ENCODE peak calls at places on chromosomes 13 and 19, in ten cellular contexts. T is GM12878; J is lower lobe of right lung; G is mucosa of descending colon; L is cardiac muscle cell; V is GM23248; F is psoas muscle; O is PC-3; U is effector memory CD4-positive, alpha-beta T cell; N is breast epithelium. Y is an unnamed sample.
A peak's percentile ranks its signal among the peaks of the same experiment; 100 is the strongest.

GRCh38 chr13:113794086-113794485 is 35.1 kb downstream of the TMEM255B start:
- DNase-seq in T (no peak), J (no peak), G (no peak), L (no peak), V (no peak), F (no peak), O (no peak), U (no peak), N (no peak), Y (no peak)

GRCh38 chr13:44422755-44423643 is 49.4 kb downstream of the SERP2 start:
- DNase-seq in T (no peak), J (no peak), G (no peak), L (no peak), V (no peak), F (peak; percentile 30), O (no peak), U (no peak), N (no peak), Y (no peak)

GRCh38 chr19:46571495-46571894 is 29.6 kb upstream of the CALM3 start:
- DNase-seq in T (no peak), J (no peak), G (no peak), L (peak; percentile 23), V (peak; percentile 30), F (no peak), O (peak; percentile 38), U (no peak), N (no peak), Y (no peak)

GRCh38 chr19:23542562-23542961 is 144.4 kb downstream of the ZNF675 start:
- DNase-seq in T (no peak), J (no peak), G (no peak), L (no peak), V (no peak), F (no peak), O (no peak), U (no peak), N (no peak), Y (no peak)

GRCh38 chr13:24618219-24618955 is 61.8 kb upstream of the ATP12A start:
- DNase-seq in T (peak; percentile 40), J (no peak), G (no peak), L (no peak), V (no peak), F (no peak), O (no peak), U (peak; percentile 45), N (peak; percentile 21), Y (no peak)

GRCh38 chr13:41707192-41707858 is 250.0 kb downstream of the RGCC start:
- DNase-seq in T (no peak), J (no peak), G (no peak), L (no peak), V (peak; percentile 20), F (no peak), O (no peak), U (no peak), N (no peak), Y (no peak)

GRCh38 chr13:93118081-93118615 is 108.5 kb upstream of the GPC6 start:
- DNase-seq in T (no peak), J (no peak), G (no peak), L (no peak), V (no peak), F (no peak), O (no peak), U (no peak), N (no peak), Y (no peak)

GRCh38 chr13:73903561-73903960 is 230.6 kb downstream of the KLF12 start:
- DNase-seq in T (no peak), J (no peak), G (no peak), L (no peak), V (no peak), F (no peak), O (no peak), U (no peak), N (no peak), Y (no peak)

GRCh38 chr19:48854103-48854502 is 14.3 kb downstream of the PLEKHA4 start:
- DNase-seq in T (no peak), J (no peak), G (no peak), L (no peak), V (no peak), F (no peak), O (no peak), U (no peak), N (no peak), Y (no peak)

GRCh38 chr19:49590971-49591730 is at the start of gene PRR12:
- DNase-seq in T (no peak), J (peak; percentile 74), G (peak; percentile 81), L (peak; percentile 72), V (peak; percentile 84), F (peak; percentile 60), O (peak; percentile 70), U (peak; percentile 71), N (peak; percentile 49), Y (peak; percentile 81)

GRCh38 chr13:94956407-94957110 is 244.2 kb upstream of the SOX21 start:
- DNase-seq in T (no peak), J (no peak), G (no peak), L (no peak), V (no peak), F (no peak), O (no peak), U (no peak), N (no peak), Y (no peak)

GRCh38 chr13:89407357-89407756 is 1736.2 kb downstream of the SLITRK5 start:
- DNase-seq in T (no peak), J (no peak), G (no peak), L (no peak), V (no peak), F (no peak), O (peak; percentile 45), U (no peak), N (no peak), Y (no peak)

DNA sequence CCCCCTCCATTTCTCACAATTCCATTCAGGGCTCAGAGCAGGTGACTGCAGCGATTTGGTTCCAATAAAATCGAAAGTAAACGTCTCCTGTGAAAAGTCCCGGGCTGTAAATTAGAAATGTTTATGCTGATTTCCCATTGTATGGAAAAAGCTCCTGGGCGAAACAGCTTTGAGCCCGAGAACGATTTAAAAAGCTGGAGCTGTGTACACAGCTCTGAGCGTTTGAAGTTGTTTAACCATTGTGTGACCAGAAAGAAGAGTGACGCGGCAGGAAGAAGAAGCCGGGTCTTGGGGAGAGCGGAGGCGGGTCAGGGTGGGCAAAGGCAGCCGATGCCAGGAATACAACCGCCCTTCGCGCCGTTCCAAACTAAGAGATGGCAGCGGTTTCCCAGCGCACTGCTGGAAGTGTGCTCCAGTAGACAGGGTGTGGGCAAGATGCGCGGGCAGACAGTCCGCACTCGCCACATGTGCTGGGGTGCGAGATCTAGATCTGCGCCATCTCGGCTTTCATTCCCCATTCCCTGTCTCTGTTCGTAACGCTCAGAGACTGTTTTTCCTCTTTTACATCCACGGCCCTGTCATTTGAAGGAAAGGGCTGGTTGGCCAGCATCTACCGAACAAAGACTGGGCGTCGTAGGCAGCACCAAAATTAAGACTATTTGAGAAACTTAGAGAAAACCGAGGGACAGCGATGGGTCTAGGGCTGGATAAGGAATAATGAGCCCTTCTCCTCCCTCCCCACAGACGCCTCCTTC is 960 bp upstream of the GSX1 start:
- DNase-seq in T (no peak), J (no peak), G (no peak), L (no peak), V (no peak), F (no peak), O (no peak), U (no peak), N (no peak), Y (no peak)
- H3K4me3 ChIP-seq in T (peak overlapping the region; percentile 27), J (peak overlapping the region; percentile 43), G (no peak overlapping the region), L (no peak overlapping the region), V (no peak overlapping the region), F (peak overlapping the region; percentile 53), O (peak overlapping the region; percentile 53), U (peak overlapping the region; percentile 61), N (peak overlapping the region; percentile 42), Y (no peak overlapping the region)

GRCh38 chr19:55091126-55091910 is 15.6 kb downstream of the EPS8L1 start:
- DNase-seq in T (no peak), J (no peak), G (peak; percentile 48), L (no peak), V (no peak), F (peak; percentile 21), O (no peak), U (no peak), N (no peak), Y (no peak)

GRCh38 chr19:55092423-55093318 is 17.0 kb downstream of the EPS8L1 start:
- DNase-seq in T (no peak), J (no peak), G (peak; percentile 43), L (no peak), V (no peak), F (no peak), O (no peak), U (no peak), N (no peak), Y (no peak)

GRCh38 chr19:55089279-55089944 is 13.7 kb downstream of the EPS8L1 start:
- DNase-seq in T (no peak), J (no peak), G (peak; percentile 26), L (no peak), V (no peak), F (no peak), O (no peak), U (no peak), N (no peak), Y (no peak)

GRCh38 chr19:55090564-55090963 is 14.9 kb downstream of the EPS8L1 start:
- DNase-seq in T (no peak), J (no peak), G (peak; percentile 50), L (no peak), V (no peak), F (peak; percentile 14), O (no peak), U (no peak), N (no peak), Y (no peak)

GRCh38 chr19:55091955-55092354 is 16.3 kb downstream of the EPS8L1 start:
- DNase-seq in T (no peak), J (no peak), G (peak; percentile 48), L (no peak), V (no peak), F (peak; percentile 13), O (no peak), U (no peak), N (no peak), Y (no peak)
- H3K36me3 ChIP-seq in T (peaks cover 2% of the 10 kb centered on the region), J (peaks cover 52% of the 10 kb centered on the region), G (no peaks in the 10 kb centered on the region), L (peaks cover 2% of the 10 kb centered on the region), V (peaks cover 8% of the 10 kb centered on the region), F (peaks cover 3% of the 10 kb centered on the region), O (peaks cover 19% of the 10 kb centered on the region), U (peaks cover 38% of the 10 kb centered on the region), N (peaks cover 6% of the 10 kb centered on the region), Y (peaks cover 26% of the 10 kb centered on the region)

GRCh38 chr13:72495681-72496080 is 231.7 kb downstream of the MZT1 start:
- DNase-seq in T (no peak), J (no peak), G (no peak), L (no peak), V (no peak), F (no peak), O (no peak), U (no peak), N (no peak), Y (no peak)
- H3K4me3 ChIP-seq in T (no peak overlapping the region), J (no peak overlapping the region), G (no peak overlapping the region), L (no peak overlapping the region), V (no peak overlapping the region), F (no peak overlapping the region), O (no peak overlapping the region), U (no peak overlapping the region), N (no peak overlapping the region), Y (no peak overlapping the region)

DNA sequence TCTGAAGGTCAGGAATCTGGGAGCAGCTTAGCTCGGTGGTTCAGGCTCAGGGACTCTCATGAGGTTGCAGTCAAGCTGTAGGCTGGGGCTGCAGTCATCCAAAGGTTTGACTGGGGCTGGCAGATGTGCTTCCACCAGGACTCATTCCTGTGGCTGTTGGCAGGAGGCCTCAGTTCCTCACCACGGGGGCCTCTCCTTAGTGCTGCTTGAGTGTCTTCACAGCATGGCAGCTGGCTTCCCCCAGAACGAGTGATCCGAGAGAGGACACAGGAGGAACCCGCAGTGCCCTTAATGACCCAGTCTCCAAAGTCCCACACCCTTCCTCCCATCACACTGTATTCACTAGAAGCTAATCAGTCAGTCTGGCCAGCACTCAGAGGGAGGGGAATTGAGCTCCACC is 38.7 kb upstream of the EHD2 start:
- DNase-seq in T (no peak), J (no peak), G (peak; percentile 22), L (no peak), V (no peak), F (no peak), O (no peak), U (no peak), N (no peak), Y (no peak)
- H3K36me3 ChIP-seq in T (peaks cover 10% of the 10 kb centered on the region), J (peaks cover 70% of the 10 kb centered on the region), G (no peaks in the 10 kb centered on the region), L (peaks cover 9% of the 10 kb centered on the region), V (peaks cover 3% of the 10 kb centered on the region), F (no peaks in the 10 kb centered on the region), O (no peaks in the 10 kb centered on the region), U (peaks cover 41% of the 10 kb centered on the region), N (no peaks in the 10 kb centered on the region), Y (peaks cover 45% of the 10 kb centered on the region)

Y was measured in MG63.